ENCODE peak calls at places on chromosomes 1 and 21, in four cellular contexts. One of them, this sample, is unnamed.

GRCh38 chr1:194535369-194535768 is 1349.0 kb upstream of the B3GALT2 start:
- DNase-seq in fibroblast of gingiva: no peak
- DNase-seq in NCI-H2171: no peak
- DNase-seq in CD8-positive, alpha-beta T cell: no peak
- DNase-seq in this sample: no peak

GRCh38 chr1:222931018-222931417 is 116.2 kb downstream of the DISP1 start:
- DNase-seq in NCI-H2171: no peak
- DNase-seq in CD8-positive, alpha-beta T cell: no peak
- DNase-seq in fibroblast of gingiva: no peak
- DNase-seq in this sample: no peak

GRCh38 chr1:111570781-111571181 is 48.8 kb upstream of the RAP1A start:
- DNase-seq in CD8-positive, alpha-beta T cell: peak; percentile 29
- DNase-seq in fibroblast of gingiva: no peak
- DNase-seq in NCI-H2171: no peak
- DNase-seq in this sample: peak; percentile 15

GRCh38 chr21:39891111-39891510 is 23.9 kb downstream of the PCP4 start:
- DNase-seq in NCI-H2171: no peak
- DNase-seq in CD8-positive, alpha-beta T cell: no peak
- DNase-seq in fibroblast of gingiva: no peak
- DNase-seq in this sample: no peak

GRCh38 chr1:62426794-62427193 is 10.1 kb upstream of the USP1 start:
- DNase-seq in CD8-positive, alpha-beta T cell: no peak
- DNase-seq in NCI-H2171: no peak
- DNase-seq in fibroblast of gingiva: no peak
- DNase-seq in this sample: no peak

GRCh38 chr1:93442276-93442675 is 5.6 kb upstream of the FNBP1L start:
- DNase-seq in CD8-positive, alpha-beta T cell: no peak
- DNase-seq in fibroblast of gingiva: peak; percentile 38
- DNase-seq in NCI-H2171: no peak
- DNase-seq in this sample: no peak

GRCh38 chr1:61089338-61089737 is 7.0 kb downstream of the NFIA start:
- DNase-seq in NCI-H2171: no peak
- DNase-seq in fibroblast of gingiva: no peak
- DNase-seq in CD8-positive, alpha-beta T cell: no peak
- DNase-seq in this sample: no peak

GRCh38 chr21:45001134-45002095 is 61.6 kb downstream of the SLX9 start:
- DNase-seq in fibroblast of gingiva: peak; percentile 87
- DNase-seq in CD8-positive, alpha-beta T cell: no peak
- DNase-seq in NCI-H2171: no peak
- DNase-seq in this sample: no peak

GRCh38 chr1:93681549-93682412 is at the start of gene BCAR3:
- DNase-seq in NCI-H2171: no peak
- DNase-seq in CD8-positive, alpha-beta T cell: peak; percentile 8
- DNase-seq in fibroblast of gingiva: peak; percentile 78
- DNase-seq in this sample: no peak

GRCh38 chr1:42177551-42177981 is 13.0 kb upstream of the GUCA2A start:
- DNase-seq in NCI-H2171: no peak
- DNase-seq in CD8-positive, alpha-beta T cell: no peak
- DNase-seq in fibroblast of gingiva: peak; percentile 79
- DNase-seq in this sample: no peak

GRCh38 chr1:244256086-244256485 is 195.6 kb downstream of the ADSS2 start:
- DNase-seq in NCI-H2171: no peak
- DNase-seq in CD8-positive, alpha-beta T cell: no peak
- DNase-seq in fibroblast of gingiva: no peak
- DNase-seq in this sample: no peak

GRCh38 chr1:95916616-95917015 is 682.6 kb downstream of the RWDD3 start:
- DNase-seq in fibroblast of gingiva: peak; percentile 1
- DNase-seq in CD8-positive, alpha-beta T cell: no peak
- DNase-seq in NCI-H2171: peak; percentile 1
- DNase-seq in this sample: no peak

GRCh38 chr1:243256590-243256989 is 749 bp downstream of the SDCCAG8 start:
- DNase-seq in fibroblast of gingiva: no peak
- DNase-seq in CD8-positive, alpha-beta T cell: no peak
- DNase-seq in NCI-H2171: no peak
- DNase-seq in this sample: no peak

GRCh38 chr1:109907190-109907774 is 3.4 kb upstream of the CSF1 start:
- DNase-seq in fibroblast of gingiva: no peak
- DNase-seq in CD8-positive, alpha-beta T cell: no peak
- DNase-seq in NCI-H2171: no peak
- DNase-seq in this sample: no peak

GRCh38 chr1:183472488-183473285 is at the start of gene SMG7:
- DNase-seq in CD8-positive, alpha-beta T cell: peak; percentile 55
- DNase-seq in fibroblast of gingiva: no peak
- DNase-seq in NCI-H2171: peak; percentile 48
- DNase-seq in this sample: peak; percentile 58

This sample was measured in CD4-positive, alpha-beta T cell.